ENCODE peak calls at places on chromosomes 4 and X, in eight cellular contexts. F is Karpas-422, Q is foreskin fibroblast, J is bronchial epithelial cell, A is lower lobe of right lung, P is WERI-Rb-1, R is right cardiac atrium, X is brain microvascular endothelial cell. E is an unnamed sample.

GRCh38 chr4:991451-992296 is 1.5 kb downstream of the SLC26A1 start:
- DNase-seq in F (no peak), Q (no peak), J (no peak), A (no peak), P (no peak), R (peak), X (no peak), E (no peak)

GRCh38 chr4:89312066-89312465 is 4.5 kb upstream of the GPRIN3 start:
- DNase-seq in F (no peak), Q (peak), J (no peak), A (no peak), P (no peak), R (no peak), X (no peak), E (no peak)

GRCh38 chr4:40627540-40627939 is 2.1 kb downstream of the RBM47 start:
- DNase-seq in F (no peak), Q (no peak), J (peak), A (no peak), P (no peak), R (no peak), X (no peak), E (no peak)

GRCh38 chr4:152304220-152304619 is 231.7 kb downstream of the FBXW7 start:
- DNase-seq in F (no peak), Q (peak), J (peak), A (no peak), P (no peak), R (no peak), X (no peak), E (no peak)

GRCh38 chrX:153669174-153669890 is 4.3 kb downstream of the PNCK start:
- DNase-seq in F (peak), Q (peak), J (no peak), A (no peak), P (peak), R (peak), X (no peak), E (peak)

GRCh38 chrX:20454117-20454516 is 187.4 kb upstream of the RPS6KA3 start:
- DNase-seq in F (no peak), Q (peak), J (no peak), A (no peak), P (no peak), R (no peak), X (no peak), E (no peak)

GRCh38 chr4:108168672-108169562 is at the start of gene LEF1:
- DNase-seq in F (no peak), Q (peak), J (no peak), A (no peak), P (peak), R (peak), X (peak), E (peak)

GRCh38 chr4:156596026-156596425 is 375.6 kb downstream of the PDGFC start:
- DNase-seq in F (no peak), Q (peak), J (no peak), A (no peak), P (no peak), R (no peak), X (peak), E (peak)

GRCh38 chrX:13119386-13119785 is 75.0 kb upstream of the FAM9C start:
- DNase-seq in F (no peak), Q (peak), J (peak), A (no peak), P (peak), R (no peak), X (peak), E (no peak)

GRCh38 chrX:338281-338835 is 19.8 kb upstream of the GTPBP6 start:
- DNase-seq in F (no peak), Q (no peak), J (no peak), A (peak), P (no peak), R (peak), X (no peak), E (no peak)

GRCh38 chrX:10756365-10756915 is 136.1 kb upstream of the MID1 start:
- DNase-seq in F (no peak), Q (peak), J (peak), A (no peak), P (no peak), R (no peak), X (peak), E (no peak)

GRCh38 chr4:118037955-118038354 is 3.7 kb downstream of the NDST3 start:
- DNase-seq in F (no peak), Q (no peak), J (no peak), A (no peak), P (no peak), R (no peak), X (no peak), E (no peak)

GRCh38 chr4:41012308-41012707 is 202.0 kb downstream of the APBB2 start:
- DNase-seq in F (no peak), Q (peak), J (no peak), A (no peak), P (no peak), R (no peak), X (no peak), E (no peak)

GRCh38 chr4:142281999-142282398 is 564.1 kb downstream of the INPP4B start:
- DNase-seq in F (no peak), Q (no peak), J (peak), A (no peak), P (no peak), R (no peak), X (no peak), E (no peak)

GRCh38 chrX:40933132-40934078 is 151.8 kb upstream of the USP9X start:
- DNase-seq in F (no peak), Q (peak), J (no peak), A (no peak), P (no peak), R (no peak), X (peak), E (peak)

GRCh38 chr4:145937021-145937861 is 1.4 kb downstream of the ZNF827 start:
- DNase-seq in F (peak), Q (peak), J (no peak), A (peak), P (peak), R (peak), X (peak), E (peak)

GRCh38 chr4:37803348-37803973 is 23.0 kb upstream of the PGM2 start:
- DNase-seq in F (peak), Q (peak), J (peak), A (no peak), P (no peak), R (no peak), X (no peak), E (peak)

GRCh38 chr4:141027421-141027820 is 105.8 kb downstream of the RNF150 start:
- DNase-seq in F (no peak), Q (peak), J (peak), A (no peak), P (no peak), R (no peak), X (no peak), E (no peak)

GRCh38 chrX:45801554-45801953 is 600.9 kb upstream of the DIPK2B start:
- DNase-seq in F (peak), Q (peak), J (peak), A (no peak), P (no peak), R (no peak), X (peak), E (peak)

GRCh38 chrX:38220024-38220935 is at the start of gene SRPX:
- DNase-seq in F (no peak), Q (peak), J (peak), A (peak), P (peak), R (peak), X (no peak), E (peak)

GRCh38 chr4:184293552-184293951 is 75.9 kb upstream of the ENPP6 start:
- DNase-seq in F (no peak), Q (no peak), J (no peak), A (no peak), P (no peak), R (no peak), X (no peak), E (no peak)

GRCh38 chrX:32642283-32642682 is 569.1 kb downstream of the DMD start:
- DNase-seq in F (no peak), Q (no peak), J (no peak), A (no peak), P (no peak), R (no peak), X (no peak), E (no peak)

DNA sequence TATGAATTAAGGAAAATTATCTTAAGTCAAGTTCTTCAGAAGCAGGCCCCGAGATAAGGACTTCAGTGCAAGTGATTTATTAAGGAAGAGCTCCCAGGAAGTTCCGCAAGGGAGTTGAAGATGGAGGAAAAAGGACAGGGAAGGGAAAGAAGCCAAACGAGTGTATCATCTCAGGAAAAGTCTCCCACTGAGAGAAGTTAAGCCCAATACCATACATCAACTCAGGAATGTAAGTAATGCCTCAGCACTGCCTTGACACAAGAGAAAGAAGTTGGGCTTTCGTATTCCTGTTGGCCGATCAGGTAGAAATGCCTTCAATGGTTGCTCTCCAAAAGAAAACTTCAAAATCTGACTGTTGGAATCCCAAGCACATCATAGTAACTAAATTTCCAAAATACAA is 566.9 kb downstream of the DMD start:
- DNase-seq in F (no peak), Q (no peak), J (no peak), A (no peak), P (no peak), R (no peak), X (no peak), E (no peak)
- H3K4me3 ChIP-seq in F (no peak), Q (no peak), J (no peak), A (no peak), P (no peak), R (no peak), X (no peak), E (no peak)

DNA sequence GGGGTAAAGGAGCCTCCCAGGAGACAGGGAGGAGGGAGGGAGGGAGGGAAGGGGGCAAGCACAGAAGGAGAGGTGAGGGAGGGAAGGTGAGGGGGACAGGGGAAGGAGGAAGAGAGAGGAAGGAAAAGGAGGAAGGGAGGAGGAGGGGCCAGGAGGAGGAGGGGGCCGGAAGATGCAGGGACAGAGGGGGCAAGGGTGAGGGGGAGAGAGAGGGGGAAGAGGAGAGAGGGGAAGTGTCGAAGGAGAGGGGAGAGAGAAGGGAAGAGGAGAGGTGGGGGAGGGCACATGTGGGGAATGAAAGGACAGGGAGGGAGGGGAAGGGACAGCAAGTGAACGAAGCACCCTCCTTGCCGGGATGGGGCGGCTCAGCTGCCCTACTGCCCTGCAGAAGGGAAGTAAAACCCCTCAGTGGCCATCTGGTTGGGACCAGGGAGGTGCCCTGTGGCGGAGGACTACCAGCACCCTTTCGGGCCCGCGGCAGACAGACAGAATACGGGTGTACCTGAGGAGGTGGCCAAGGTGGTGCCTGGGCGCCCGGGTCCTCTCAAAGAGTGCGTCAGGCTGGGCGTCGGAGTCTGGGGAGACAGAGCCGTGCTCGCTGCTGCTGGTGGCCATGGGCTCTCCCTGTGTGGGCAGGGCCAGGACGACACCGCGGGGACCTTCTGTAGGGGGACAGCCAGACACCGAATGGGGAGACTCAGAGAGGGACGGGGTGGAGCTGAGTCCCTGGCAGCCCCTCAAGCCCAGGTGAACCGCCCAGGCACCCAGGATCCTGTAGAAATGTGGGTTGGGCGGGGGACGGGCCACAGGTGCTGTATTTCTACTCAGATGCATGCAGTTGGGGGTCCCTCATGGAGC is 29.5 kb downstream of the PDHA1 start:
- DNase-seq in F (no peak), Q (no peak), J (no peak), A (no peak), P (peak), R (no peak), X (no peak), E (no peak)
- H3K4me3 ChIP-seq in F (peak), Q (peak), J (peak), A (peak), P (peak), R (peak), X (peak), E (peak)

DNA sequence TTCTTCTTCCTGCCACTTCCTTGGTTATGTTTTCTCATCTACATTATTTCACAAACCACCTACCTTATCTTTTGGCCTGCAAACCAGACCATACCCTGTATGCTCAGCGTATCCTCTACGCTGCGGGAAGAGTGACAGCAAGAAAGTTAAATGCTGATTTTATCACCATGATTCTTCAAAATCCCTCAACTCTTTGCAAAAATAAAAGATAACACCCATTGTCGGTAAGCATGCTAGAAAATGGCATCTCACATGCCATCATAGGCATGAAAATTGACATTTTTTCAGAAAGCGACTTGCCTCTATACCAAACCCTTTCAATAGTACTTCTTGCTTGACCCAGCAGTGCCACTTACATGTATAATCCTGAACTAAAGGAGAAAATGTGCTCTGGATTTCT is 102.0 kb downstream of the HPGD start:
- DNase-seq in F (no peak), Q (no peak), J (no peak), A (no peak), P (no peak), R (no peak), X (no peak), E (no peak)
- H3K4me3 ChIP-seq in F (no peak), Q (no peak), J (no peak), A (no peak), P (no peak), R (no peak), X (no peak), E (no peak)

DNA sequence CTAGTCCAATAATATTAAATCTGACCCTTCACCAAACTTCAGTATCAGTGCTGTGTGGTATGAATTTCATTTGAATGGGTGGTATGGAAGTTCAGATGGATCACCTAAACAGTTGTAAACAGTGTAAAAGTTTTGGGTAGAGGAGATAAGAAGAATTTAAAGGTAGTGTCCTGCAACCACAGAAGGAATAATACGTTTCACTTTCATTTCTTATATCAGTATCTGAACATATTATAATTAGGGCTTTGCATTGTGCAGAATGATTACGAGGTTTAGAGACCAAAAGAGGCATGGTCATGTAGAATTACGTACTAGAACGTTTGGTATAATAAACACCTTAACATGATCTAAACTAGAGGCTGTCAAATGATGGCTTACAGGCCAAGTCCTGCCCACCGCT is 116.1 kb downstream of the PDLIM5 start:
- DNase-seq in F (no peak), Q (no peak), J (no peak), A (no peak), P (no peak), R (no peak), X (no peak), E (no peak)
- H3K4me3 ChIP-seq in F (no peak), Q (no peak), J (no peak), A (no peak), P (no peak), R (peak), X (no peak), E (no peak)

E was measured in A673.